ENCODE peak calls at places on chromosome 19, in four cellular contexts. W is iPS DF 6.9, A is cardiac fibroblast, B is PC-9. G is an unnamed sample.

GRCh38 chr19:32861596-32861995 is 8.0 kb downstream of the SLC7A9 start:
- DNase-seq in A (no peak), B (no peak), W (no peak), G (peak)

GRCh38 chr19:49635530-49636229 is 4.3 kb downstream of the RRAS start:
- DNase-seq in A (peak), W (no peak), B (no peak), G (no peak)

GRCh38 chr19:16559896-16560295 is 12.3 kb downstream of the SLC35E1 start:
- DNase-seq in B (no peak), W (no peak), A (no peak), G (no peak)

GRCh38 chr19:58361900-58362271 is 665 bp downstream of the ZNF497 start:
- DNase-seq in B (peak), A (peak), W (no peak), G (peak)

GRCh38 chr19:30076101-30076551 is 134.1 kb downstream of the URI1 start:
- DNase-seq in W (no peak), B (no peak), A (no peak), G (peak)

GRCh38 chr19:32450217-32450616 is 44.6 kb downstream of the DPY19L3 start:
- DNase-seq in A (no peak), B (no peak), W (no peak), G (no peak)

GRCh38 chr19:57708641-57709354 is at the start of gene ZNF154:
- DNase-seq in B (no peak), W (peak), A (peak), G (peak)

GRCh38 chr19:30848626-30849322 is 476.6 kb downstream of the ZNF536 start:
- DNase-seq in A (no peak), B (no peak), W (no peak), G (no peak)

GRCh38 chr19:3291644-3292043 is 67.2 kb downstream of the CELF5 start:
- DNase-seq in W (no peak), A (no peak), B (no peak), G (no peak)

GRCh38 chr19:51139299-51140018 is 2.6 kb upstream of the SIGLEC7 start:
- DNase-seq in B (no peak), W (no peak), A (no peak), G (no peak)

GRCh38 chr19:336067-336614 is 8.5 kb downstream of the MIER2 start:
- DNase-seq in W (no peak), B (no peak), A (peak), G (no peak)

GRCh38 chr19:8571006-8571411 is 6.2 kb downstream of the MYO1F start:
- DNase-seq in W (no peak), B (peak), A (peak), G (peak)
- H3K4me3 ChIP-seq in W (no peak), B (no peak), A (no peak), G (no peak)

GRCh38 chr19:56150358-56150757 is 9.3 kb downstream of the ZNF444 start:
- DNase-seq in B (no peak), W (no peak), A (no peak), G (no peak)
- H3K4me3 ChIP-seq in B (no peak), W (no peak), A (no peak), G (no peak)

DNA sequence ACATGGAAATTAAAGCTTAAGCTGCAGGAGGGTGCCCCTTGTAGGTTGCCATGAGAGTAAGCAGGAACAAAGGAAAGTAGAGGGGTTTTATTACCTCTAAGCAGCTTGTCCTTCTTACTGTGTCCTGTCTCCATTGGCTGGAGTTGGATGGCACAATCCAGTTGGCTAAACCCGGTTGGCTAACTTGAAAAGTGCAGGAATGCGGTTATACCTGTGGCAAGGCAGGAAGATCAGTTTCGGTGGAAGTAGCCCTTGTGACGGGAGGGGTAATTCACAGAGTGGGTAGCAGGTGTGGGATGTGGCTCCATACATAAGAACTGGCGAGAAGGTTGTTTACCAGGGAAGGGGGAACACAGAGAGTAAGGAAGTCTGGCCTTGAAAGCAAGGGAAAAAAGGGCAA is 3.2 kb downstream of the ZNF726 start:
- DNase-seq in B (no peak), A (no peak), W (peak), G (no peak)
- H3K4me3 ChIP-seq in B (no peak), A (no peak), W (no peak), G (no peak)

GRCh38 chr19:41427647-41428480 is 690 bp upstream of the B3GNT8 start:
- DNase-seq in W (no peak), A (no peak), B (no peak), G (no peak)

GRCh38 chr19:41426116-41426841 is 895 bp downstream of the B3GNT8 start:
- DNase-seq in A (no peak), B (no peak), W (no peak), G (no peak)

GRCh38 chr19:41430907-41431306 is 3.7 kb upstream of the B3GNT8 start:
- DNase-seq in B (no peak), A (no peak), W (no peak), G (no peak)

GRCh38 chr19:41426952-41427646 is at the start of gene B3GNT8:
- DNase-seq in A (peak), W (peak), B (no peak), G (peak)

GRCh38 chr19:41428481-41428859 is 1.3 kb upstream of the B3GNT8 start:
- DNase-seq in B (no peak), A (no peak), W (no peak), G (no peak)
- H3K4me3 ChIP-seq in B (no peak), A (no peak), W (no peak), G (peak)